ENCODE peak calls at places on chromosomes 1 and 21, in four cellular contexts. One of them, this sample, is unnamed.

GRCh38 chr1:221576268-221576667 is 165.6 kb downstream of the DUSP10 start:
- DNase-seq in ovary: no peak
- DNase-seq in amniotic stem cell: no peak
- DNase-seq in tibial nerve: no peak
- DNase-seq in this sample: peak; percentile 72

GRCh38 chr1:103056423-103056822 is 51.9 kb downstream of the COL11A1 start:
- DNase-seq in tibial nerve: no peak
- DNase-seq in amniotic stem cell: no peak
- DNase-seq in ovary: no peak
- DNase-seq in this sample: peak; percentile 21

GRCh38 chr1:201785291-201785690 is 43.7 kb upstream of the IPO9 start:
- DNase-seq in tibial nerve: no peak
- DNase-seq in ovary: no peak
- DNase-seq in amniotic stem cell: no peak
- DNase-seq in this sample: no peak

GRCh38 chr1:208120426-208120790 is 123.8 kb downstream of the PLXNA2 start:
- DNase-seq in tibial nerve: no peak
- DNase-seq in amniotic stem cell: no peak
- DNase-seq in ovary: no peak
- DNase-seq in this sample: no peak

GRCh38 chr1:113515498-113515897 is 125.2 kb downstream of the MAGI3 start:
- DNase-seq in tibial nerve: no peak
- DNase-seq in amniotic stem cell: no peak
- DNase-seq in ovary: no peak
- DNase-seq in this sample: peak; percentile 9

GRCh38 chr1:2199042-2199810 is 4.7 kb upstream of the FAAP20 start:
- DNase-seq in ovary: peak; percentile 87
- DNase-seq in tibial nerve: peak; percentile 86
- DNase-seq in amniotic stem cell: peak; percentile 59
- DNase-seq in this sample: peak; percentile 78

GRCh38 chr1:59455206-59455605 is 158.3 kb downstream of the FGGY start:
- DNase-seq in ovary: no peak
- DNase-seq in tibial nerve: no peak
- DNase-seq in amniotic stem cell: peak; percentile 67
- DNase-seq in this sample: peak; percentile 87

GRCh38 chr1:1144122-1144842 is 28.4 kb upstream of the C1orf159 start:
- DNase-seq in ovary: no peak
- DNase-seq in amniotic stem cell: no peak
- DNase-seq in tibial nerve: no peak
- DNase-seq in this sample: no peak

GRCh38 chr1:37561794-37562132 is 5.0 kb downstream of the DNALI1 start:
- DNase-seq in tibial nerve: peak; percentile 14
- DNase-seq in amniotic stem cell: no peak
- DNase-seq in ovary: no peak
- DNase-seq in this sample: no peak

GRCh38 chr21:46324390-46325072 is 575 bp downstream of the PCNT start:
- DNase-seq in ovary: peak; percentile 92
- DNase-seq in tibial nerve: peak; percentile 76
- DNase-seq in amniotic stem cell: peak; percentile 55
- DNase-seq in this sample: peak; percentile 16

GRCh38 chr1:30464187-30464617 is 259.2 kb downstream of the MATN1 start:
- DNase-seq in amniotic stem cell: no peak
- DNase-seq in tibial nerve: no peak
- DNase-seq in ovary: no peak
- DNase-seq in this sample: no peak

GRCh38 chr1:225396357-225396756 is 31.5 kb downstream of the LBR start:
- DNase-seq in ovary: no peak
- DNase-seq in tibial nerve: no peak
- DNase-seq in amniotic stem cell: no peak
- DNase-seq in this sample: no peak

This sample was measured in renal cortical epithelial cell.